ENCODE peak calls at places on chromosomes 3 and 15, in ten cellular contexts. P, Q, U, H, A, V, I, Y, E and D are unnamed samples. For H3K4me1, the result is how much of the 10 kb centered on the place peaks cover.

GRCh38 chr3:45551214-45552010 is 43.1 kb upstream of the LIMD1 start:
- DNase-seq in Q (no peak), V (peak), H (no peak), I (peak), P (peak), U (no peak), E (no peak), Y (peak), A (peak), D (peak)

GRCh38 chr15:100689500-100689899 is 87.1 kb downstream of the ASB7 start:
- DNase-seq in V (no peak), Y (peak), P (no peak), H (no peak), U (no peak), E (peak), I (no peak), A (no peak), Q (no peak), D (no peak)

GRCh38 chr15:43930079-43930478 is 103.3 kb downstream of the WDR76 start:
- DNase-seq in Y (no peak), H (peak), Q (no peak), I (peak), A (no peak), P (no peak), E (no peak), U (no peak), V (no peak), D (no peak)

GRCh38 chr3:174598885-174599439 is 260.2 kb upstream of the NAALADL2 start:
- DNase-seq in Y (no peak), P (no peak), U (no peak), E (no peak), Q (no peak), H (no peak), V (no peak), I (no peak), A (no peak), D (no peak)

GRCh38 chr3:36494461-36495109 is 114.3 kb downstream of the STAC start:
- DNase-seq in Y (no peak), U (no peak), I (peak), Q (no peak), A (no peak), E (peak), P (peak), V (peak), H (no peak), D (no peak)

GRCh38 chr3:139718415-139718814 is 40.6 kb upstream of the NMNAT3 start:
- DNase-seq in U (peak), V (peak), Y (peak), Q (no peak), I (peak), P (peak), E (no peak), A (peak), H (peak), D (no peak)

GRCh38 chr3:197809356-197810020 is 18.4 kb downstream of the LRCH3 start:
- DNase-seq in H (no peak), Q (no peak), P (no peak), I (peak), Y (no peak), A (no peak), E (no peak), V (no peak), U (no peak), D (no peak)

GRCh38 chr3:195918176-195918575 is 9.8 kb upstream of the TNK2 start:
- DNase-seq in I (no peak), V (no peak), P (no peak), Q (no peak), A (no peak), Y (peak), U (peak), H (no peak), E (peak), D (no peak)

GRCh38 chr3:194306109-194306686 is 44.9 kb downstream of the CPN2 start:
- DNase-seq in V (no peak), P (no peak), A (no peak), Q (peak), U (no peak), Y (no peak), I (no peak), E (peak), H (no peak), D (peak)

GRCh38 chr15:28901987-28902745 is 16.4 kb downstream of the APBA2 start:
- DNase-seq in U (peak), H (peak), A (no peak), Y (no peak), I (no peak), P (peak), E (peak), Q (no peak), V (no peak), D (peak)
- TF ChIP-seq CTCF in U (no peak), H (peak), A (no peak), Y (no peak), I (peak), P (peak), E (no peak), Q (no peak), V (no peak), D (no peak)

DNA sequence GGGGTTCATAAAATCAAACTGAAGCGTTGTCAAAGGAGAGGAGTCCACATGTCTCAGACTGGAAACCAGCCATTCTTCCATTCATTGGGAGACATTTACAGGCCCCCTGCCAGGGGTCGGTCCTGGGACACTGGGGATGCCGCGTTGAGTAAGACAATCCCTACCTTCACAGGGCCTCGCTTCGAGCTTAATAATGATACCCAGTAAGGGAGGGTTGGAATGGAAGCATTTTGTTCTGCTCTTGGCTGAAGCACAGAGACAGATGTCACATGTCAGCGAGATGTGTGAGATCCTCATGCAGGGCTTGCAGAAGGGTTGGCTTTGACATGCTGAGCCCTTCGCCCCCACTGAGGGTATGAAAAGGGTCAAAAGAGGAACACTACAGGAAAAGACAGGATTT is 25.7 kb upstream of the ARL8B start:
- DNase-seq in A (no peak), H (no peak), I (no peak), Y (no peak), Q (no peak), V (no peak), P (no peak), U (no peak), E (no peak), D (no peak)
- H3K4me3 ChIP-seq in A (peak), H (peak), I (no peak), Y (no peak), Q (no peak), V (no peak), P (no peak), U (peak), E (no peak), D (no peak)

DNA sequence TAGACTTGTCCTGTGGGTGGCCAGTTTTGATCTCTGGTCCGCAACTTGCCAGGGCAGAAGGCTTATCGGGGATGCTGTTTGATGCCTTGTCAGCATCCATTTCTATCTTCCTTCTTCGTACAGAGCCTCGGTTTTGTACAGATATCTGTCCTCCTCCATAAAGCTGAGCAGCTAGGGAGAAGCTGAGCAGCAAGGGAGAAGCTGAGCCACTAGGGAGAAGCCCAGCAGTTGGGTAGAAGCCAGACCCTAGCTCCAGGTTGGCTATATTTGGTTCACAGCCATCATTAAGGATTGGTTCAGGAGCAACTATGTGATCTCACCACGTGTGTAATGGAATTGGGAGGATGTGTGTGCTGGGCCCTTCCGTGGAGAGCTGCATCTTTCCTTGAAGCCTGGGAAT is 46.7 kb downstream of the PTPRG start:
- DNase-seq in P (no peak), I (no peak), V (no peak), U (no peak), E (no peak), A (no peak), Q (no peak), Y (no peak), H (no peak), D (no peak)
- H3K4me1 ChIP-seq in P (under half), I (under half), V (under half), U (under half), E (under half), A (under half), Q (under half), Y (under half), H (under half), D (under half)

DNA sequence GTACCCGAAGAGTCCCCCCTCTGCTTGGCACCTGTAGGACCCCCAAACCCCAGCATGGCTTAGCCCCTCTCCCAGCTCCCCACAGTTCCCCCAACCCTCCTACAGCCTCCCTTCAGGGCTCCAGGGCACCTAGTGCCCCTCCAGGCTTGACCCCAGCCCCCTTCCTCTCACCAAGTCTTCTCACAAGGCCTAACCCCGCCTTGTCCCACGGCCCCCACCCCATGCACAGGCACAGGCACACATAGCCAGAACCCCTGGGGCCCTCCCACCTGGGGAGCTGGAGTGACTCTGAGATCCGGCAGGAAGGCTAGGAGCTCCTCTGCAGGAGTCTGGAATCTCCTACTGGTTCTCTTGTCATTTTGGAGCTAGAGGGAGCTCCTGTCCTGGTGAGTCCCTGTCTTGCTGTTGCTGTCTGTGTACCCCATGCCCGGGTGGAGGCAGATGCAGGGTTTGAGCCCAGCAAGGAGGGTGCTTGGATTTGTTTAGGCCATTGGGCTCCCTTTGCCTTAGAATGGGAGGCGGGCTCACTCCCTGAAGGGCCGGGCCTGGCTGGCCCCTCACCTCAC is 39.6 kb downstream of the KLF13 start:
- DNase-seq in I (no peak), U (no peak), Y (no peak), H (peak), A (peak), Q (no peak), E (peak), V (peak), P (no peak), D (no peak)
- TF ChIP-seq CTCF in I (peak), U (no peak), Y (no peak), H (peak), A (peak), Q (peak), E (peak), V (peak), P (no peak), D (peak)

GRCh38 chr3:126082334-126083137 is 1.4 kb downstream of the SLC41A3 start:
- DNase-seq in Y (no peak), P (no peak), U (no peak), I (no peak), A (no peak), V (no peak), E (no peak), Q (no peak), H (no peak), D (no peak)
- H3K4me3 ChIP-seq in Y (no peak), P (peak), U (peak), I (no peak), A (no peak), V (no peak), E (peak), Q (peak), H (peak), D (no peak)

DNA sequence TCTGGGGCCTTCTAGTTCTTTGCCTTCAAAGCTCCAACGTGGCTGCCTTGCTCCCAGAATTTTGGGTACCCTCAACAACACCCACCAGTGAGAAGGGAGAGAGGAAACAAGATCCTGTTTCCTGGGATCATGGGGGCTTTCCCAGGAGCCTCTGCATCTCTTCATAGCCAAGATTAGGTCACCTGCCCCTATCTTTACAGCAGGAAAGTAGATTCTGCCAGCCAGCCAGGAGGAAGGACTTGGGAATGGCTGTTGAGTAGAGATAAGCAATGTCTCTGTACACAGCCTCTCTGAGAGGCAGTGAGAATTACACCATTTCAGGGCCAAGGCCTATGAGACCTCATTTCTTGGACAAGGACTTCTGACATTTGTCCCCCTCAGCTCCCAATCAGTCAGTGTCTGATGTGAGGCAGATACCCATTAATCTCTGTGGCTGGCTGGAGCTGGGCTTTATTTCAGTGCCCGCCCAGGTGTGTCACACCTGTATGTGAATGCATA is 8.5 kb downstream of the GPX1 start:
- DNase-seq in P (no peak), V (no peak), Q (no peak), U (no peak), I (no peak), A (no peak), E (no peak), H (no peak), Y (no peak), D (no peak)
- H3K4me1 ChIP-seq in P (under half), V (under half), Q (under half), U (under half), I (under half), A (under half), E (half or more), H (under half), Y (under half), D (under half)

GRCh38 chr3:185727873-185728272 is 97.0 kb downstream of the IGF2BP2 start:
- DNase-seq in A (no peak), I (peak), V (no peak), Y (no peak), H (no peak), Q (no peak), E (no peak), U (no peak), P (no peak), D (peak)
- TF ChIP-seq CTCF in A (no peak), I (no peak), V (no peak), Y (no peak), H (peak), Q (no peak), E (no peak), U (no peak), P (no peak), D (peak)